ENCODE peak calls at places on chromosome 1, in ten cellular contexts. F, N, Z, D, M, O, J, W, E and T are unnamed samples.

GRCh38 chr1:51215169-51215568 is 20.9 kb upstream of the RNF11 start:
- DNase-seq in O (no peak), D (no peak), F (no peak), E (no peak), N (no peak), J (no peak), W (no peak), Z (no peak), M (no peak), T (no peak)

GRCh38 chr1:79197421-79197820 is 190.9 kb upstream of the ADGRL4 start:
- DNase-seq in F (no peak), Z (no peak), E (peak), W (no peak), N (no peak), O (no peak), D (no peak), J (peak), M (peak), T (no peak)

GRCh38 chr1:212488436-212489283 is 55.9 kb downstream of the NENF start:
- DNase-seq in M (no peak), E (peak), N (no peak), O (no peak), W (peak), D (no peak), J (peak), F (no peak), Z (no peak), T (no peak)

GRCh38 chr1:27934818-27935549 is at the start of gene SMPDL3B:
- DNase-seq in F (no peak), D (no peak), Z (no peak), M (peak), E (no peak), J (no peak), W (peak), O (peak), N (peak), T (no peak)

GRCh38 chr1:224118688-224119087 is 4.8 kb downstream of the FBXO28 start:
- DNase-seq in E (no peak), N (no peak), F (no peak), W (no peak), O (no peak), D (no peak), Z (no peak), J (no peak), M (no peak), T (no peak)

GRCh38 chr1:235426143-235426542 is 58.9 kb downstream of the TBCE start:
- DNase-seq in E (no peak), O (no peak), F (no peak), J (no peak), N (no peak), D (no peak), W (no peak), Z (no peak), M (no peak), T (no peak)

GRCh38 chr1:103112535-103112934 is 4.2 kb upstream of the COL11A1 start:
- DNase-seq in M (no peak), W (no peak), N (no peak), J (no peak), O (no peak), Z (no peak), F (no peak), D (no peak), E (no peak), T (no peak)

GRCh38 chr1:41870076-41870562 is 48.6 kb downstream of the HIVEP3 start:
- DNase-seq in J (peak), E (peak), N (no peak), O (no peak), D (no peak), F (no peak), Z (no peak), M (no peak), W (no peak), T (no peak)

GRCh38 chr1:53138991-53139884 is 3.2 kb downstream of the SLC1A7 start:
- DNase-seq in W (no peak), J (no peak), O (no peak), N (no peak), E (no peak), M (no peak), D (no peak), F (no peak), Z (no peak), T (no peak)

GRCh38 chr1:175683491-175684175 is 59.8 kb downstream of the TNR start:
- DNase-seq in J (no peak), Z (no peak), F (no peak), M (no peak), D (no peak), W (no peak), N (no peak), E (no peak), O (no peak), T (no peak)

GRCh38 chr1:156781585-156782186 is 14.4 kb downstream of the PRCC start:
- DNase-seq in W (no peak), F (no peak), J (peak), N (no peak), Z (no peak), E (no peak), M (no peak), D (no peak), O (no peak), T (no peak)